ENCODE peak calls at places on chromosomes 5 and 9, in five cellular contexts. Z is HuH-7, I is PC-9, Q is activated T-helper 1 cell treated with Interleukin-2 at 50 U/mL for 16 hours, C is K562. H is an unnamed sample.

GRCh38 chr5:108924457-108924961 is 176.8 kb downstream of the FER start:
- DNase-seq in C (peak), Q (no peak), I (no peak), Z (peak), H (no peak)

GRCh38 chr9:128940271-128940921 is 7.0 kb downstream of the DOLK start:
- DNase-seq in Z (no peak), Q (no peak), I (no peak), C (no peak), H (no peak)

GRCh38 chr5:117740268-117740667 is 1165.6 kb upstream of the SEMA6A start:
- DNase-seq in I (no peak), Z (no peak), Q (no peak), C (no peak), H (no peak)

GRCh38 chr9:80191108-80191507 is 619.3 kb downstream of the TLE4 start:
- DNase-seq in I (no peak), Q (no peak), C (no peak), Z (no peak), H (no peak)

GRCh38 chr5:675876-676698 is 17.1 kb downstream of the TPPP start:
- DNase-seq in Z (no peak), I (no peak), Q (no peak), C (no peak), H (no peak)

GRCh38 chr5:95715799-95716461 is 15.2 kb upstream of the RHOBTB3 start:
- DNase-seq in Z (no peak), C (no peak), Q (no peak), I (peak), H (no peak)

GRCh38 chr9:126151671-126152050 is 175.0 kb upstream of the MVB12B start:
- DNase-seq in C (no peak), I (no peak), Z (no peak), Q (no peak), H (no peak)

GRCh38 chr5:55250064-55250463 is 16.7 kb upstream of the CCNO start:
- DNase-seq in Z (no peak), I (no peak), C (no peak), Q (no peak), H (no peak)

GRCh38 chr5:146047396-146047795 is 58.0 kb downstream of the PLAC8L1 start:
- DNase-seq in I (no peak), Z (no peak), Q (no peak), C (no peak), H (peak)

GRCh38 chr5:111562566-111562965 is 50.2 kb upstream of the STARD4 start:
- DNase-seq in Q (no peak), C (no peak), Z (no peak), I (no peak), H (no peak)